ENCODE peak calls at places on chromosome 4, in eight cellular contexts. Z, S, N, G, F, J, O and V are unnamed samples.

GRCh38 chr4:80138556-80139538 is 58.5 kb upstream of the PRDM8 start:
- DNase-seq in Z (no peak), S (no peak), N (peak; percentile 19), G (no peak), F (peak; percentile 68), J (no peak), O (peak; percentile 15), V (peak; percentile 9)

GRCh38 chr4:1290165-1290977 is 680 bp downstream of the MAEA start:
- DNase-seq in Z (no peak), S (no peak), N (no peak), G (no peak), F (peak; percentile 68), J (peak; percentile 62), O (no peak), V (no peak)

GRCh38 chr4:145530189-145530588 is 48.5 kb downstream of the SMAD1 start:
- DNase-seq in Z (no peak), S (no peak), N (no peak), G (no peak), F (no peak), J (no peak), O (no peak), V (no peak)

GRCh38 chr4:146927710-146928109 is 18.0 kb downstream of the TTC29 start:
- DNase-seq in Z (no peak), S (no peak), N (no peak), G (no peak), F (no peak), J (no peak), O (no peak), V (no peak)

GRCh38 chr4:5365071-5366008 is 314.1 kb downstream of the STK32B start:
- DNase-seq in Z (no peak), S (no peak), N (no peak), G (peak; percentile 30), F (peak; percentile 95), J (peak; percentile 75), O (no peak), V (no peak)

GRCh38 chr4:29259556-29259955 is 1460.6 kb upstream of the PCDH7 start:
- DNase-seq in Z (no peak), S (no peak), N (no peak), G (no peak), F (no peak), J (no peak), O (no peak), V (no peak)

GRCh38 chr4:93788712-93789111 is 39.8 kb upstream of the ATOH1 start:
- DNase-seq in Z (no peak), S (no peak), N (no peak), G (peak; percentile 14), F (peak; percentile 32), J (peak; percentile 53), O (no peak), V (no peak)

GRCh38 chr4:143558286-143558685 is 44.8 kb downstream of the SMARCA5 start:
- DNase-seq in Z (no peak), S (no peak), N (no peak), G (no peak), F (peak; percentile 6), J (no peak), O (no peak), V (no peak)

GRCh38 chr4:104756837-104757236 is 262.1 kb upstream of the CXXC4 start:
- DNase-seq in Z (no peak), S (no peak), N (no peak), G (no peak), F (no peak), J (no peak), O (no peak), V (no peak)

GRCh38 chr4:95998311-95998710 is 158.4 kb downstream of the PDHA2 start:
- DNase-seq in Z (no peak), S (no peak), N (no peak), G (peak; percentile 38), F (no peak), J (no peak), O (no peak), V (no peak)

GRCh38 chr4:1488831-1489638 is 82.8 kb upstream of the NKX1-1 start:
- DNase-seq in Z (no peak), S (peak; percentile 24), N (no peak), G (no peak), F (no peak), J (no peak), O (no peak), V (no peak)

GRCh38 chr4:120773641-120774040 is 148.9 kb downstream of the PRDM5 start:
- DNase-seq in Z (no peak), S (no peak), N (no peak), G (no peak), F (no peak), J (no peak), O (no peak), V (no peak)

GRCh38 chr4:184825394-184826314 is at the start of gene ACSL1:
- DNase-seq in Z (peak; percentile 79), S (peak; percentile 88), N (peak; percentile 69), G (peak; percentile 79), F (peak; percentile 87), J (peak; percentile 92), O (peak; percentile 63), V (peak; percentile 92)

GRCh38 chr4:64000241-64000640 is 409.0 kb downstream of the TECRL start:
- DNase-seq in Z (no peak), S (no peak), N (no peak), G (no peak), F (no peak), J (no peak), O (no peak), V (no peak)

GRCh38 chr4:109211671-109212070 is 90.8 kb downstream of the COL25A1 start:
- DNase-seq in Z (no peak), S (no peak), N (no peak), G (peak; percentile 6), F (peak; percentile 4), J (no peak), O (no peak), V (no peak)

GRCh38 chr4:17762705-17763104 is 18.7 kb downstream of the FAM184B start:
- DNase-seq in Z (no peak), S (no peak), N (no peak), G (peak; percentile 64), F (peak; percentile 59), J (no peak), O (no peak), V (no peak)

GRCh38 chr4:80811413-80811812 is 219.1 kb upstream of the BMP3 start:
- DNase-seq in Z (no peak), S (no peak), N (no peak), G (no peak), F (no peak), J (peak; percentile 16), O (no peak), V (no peak)

GRCh38 chr4:152951348-152951747 is 15.2 kb downstream of the FHDC1 start:
- DNase-seq in Z (no peak), S (no peak), N (no peak), G (no peak), F (no peak), J (peak; percentile 29), O (no peak), V (no peak)

GRCh38 chr4:68271851-68272756 is 26.6 kb upstream of the TMPRSS11B start:
- DNase-seq in Z (peak; percentile 9), S (no peak), N (no peak), G (peak; percentile 76), F (peak; percentile 71), J (peak; percentile 34), O (no peak), V (peak; percentile 10)

GRCh38 chr4:153945704-153946103 is 156.8 kb upstream of the SFRP2 start:
- DNase-seq in Z (no peak), S (no peak), N (no peak), G (no peak), F (no peak), J (no peak), O (no peak), V (no peak)

GRCh38 chr4:140653718-140654515 is 85.2 kb upstream of the UCP1 start:
- DNase-seq in Z (no peak), S (no peak), N (no peak), G (peak; percentile 88), F (peak; percentile 34), J (peak; percentile 70), O (no peak), V (no peak)

GRCh38 chr4:8115916-8116315 is 42.7 kb downstream of the ABLIM2 start:
- DNase-seq in Z (no peak), S (no peak), N (no peak), G (no peak), F (no peak), J (no peak), O (no peak), V (no peak)

GRCh38 chr4:2348786-2349185 is 69.7 kb downstream of the ZFYVE28 start:
- DNase-seq in Z (no peak), S (no peak), N (no peak), G (no peak), F (no peak), J (no peak), O (no peak), V (no peak)

GRCh38 chr4:2264481-2265041 is 2.7 kb upstream of the MXD4 start:
- DNase-seq in Z (no peak), S (no peak), N (no peak), G (no peak), F (no peak), J (no peak), O (no peak), V (no peak)

GRCh38 chr4:173919861-173920260 is 363.6 kb downstream of the FBXO8 start:
- DNase-seq in Z (no peak), S (no peak), N (no peak), G (no peak), F (no peak), J (no peak), O (no peak), V (no peak)